ENCODE peak calls at places on chromosome 5, in five cellular contexts. J is uterus, C is pancreas, E is dorsolateral prefrontal cortex, L is suprapubic skin. M is an unnamed sample.

GRCh38 chr5:42360061-42360460 is 63.2 kb upstream of the GHR start:
- DNase-seq in J (no peak), C (no peak), E (no peak), L (no peak), M (no peak)

GRCh38 chr5:37187465-37187977 is 61.7 kb downstream of the CPLANE1 start:
- DNase-seq in J (no peak), C (no peak), E (no peak), L (no peak), M (no peak)

GRCh38 chr5:137186759-137187461 is 312.2 kb downstream of the SPOCK1 start:
- DNase-seq in J (peak; percentile 43), C (no peak), E (no peak), L (no peak), M (no peak)

GRCh38 chr5:9932770-9933169 is 302.6 kb upstream of the TAS2R1 start:
- DNase-seq in J (no peak), C (no peak), E (no peak), L (no peak), M (no peak)

GRCh38 chr5:75457691-75458090 is 53.7 kb downstream of the CERT1 start:
- DNase-seq in J (no peak), C (no peak), E (no peak), L (no peak), M (no peak)

GRCh38 chr5:123094919-123095693 is 6.1 kb downstream of the PRDM6 start:
- DNase-seq in J (no peak), C (no peak), E (no peak), L (no peak), M (no peak)

GRCh38 chr5:125083932-125084331 is 337.5 kb upstream of the ZNF608 start:
- DNase-seq in J (no peak), C (no peak), E (no peak), L (no peak), M (no peak)

GRCh38 chr5:37831821-37832524 is 7.9 kb downstream of the GDNF start:
- DNase-seq in J (no peak), C (no peak), E (no peak), L (no peak), M (no peak)

GRCh38 chr5:83184534-83184933 is 107.2 kb downstream of the XRCC4 start:
- DNase-seq in J (no peak), C (no peak), E (no peak), L (no peak), M (no peak)

GRCh38 chr5:39015743-39016586 is 58.2 kb downstream of the RICTOR start:
- DNase-seq in J (no peak), C (no peak), E (no peak), L (no peak), M (no peak)

GRCh38 chr5:82334856-82335255 is 56.7 kb upstream of the RPS23 start:
- DNase-seq in J (no peak), C (no peak), E (no peak), L (no peak), M (no peak)

GRCh38 chr5:15610216-15610615 is 110.2 kb downstream of the FBXL7 start:
- DNase-seq in J (no peak), C (no peak), E (no peak), L (no peak), M (no peak)

GRCh38 chr5:9507974-9508373 is 37.9 kb downstream of the SEMA5A start:
- DNase-seq in J (no peak), C (no peak), E (no peak), L (no peak), M (no peak)

GRCh38 chr5:151155149-151155776 is 2.3 kb downstream of the ANXA6 start:
- DNase-seq in J (no peak), C (no peak), E (no peak), L (no peak), M (peak; percentile 46)

GRCh38 chr5:6830643-6831239 is 117.5 kb downstream of the TENT4A start:
- DNase-seq in J (no peak), C (no peak), E (no peak), L (no peak), M (no peak)

GRCh38 chr5:154768207-154768606 is 13.0 kb downstream of the LARP1 start:
- DNase-seq in J (no peak), C (no peak), E (no peak), L (no peak), M (no peak)

GRCh38 chr5:118778951-118779350 is 209.4 kb downstream of the DTWD2 start:
- DNase-seq in J (no peak), C (no peak), E (no peak), L (no peak), M (no peak)

GRCh38 chr5:40165789-40166728 is 513.7 kb upstream of the PTGER4 start:
- DNase-seq in J (no peak), C (no peak), E (no peak), L (no peak), M (no peak)

GRCh38 chr5:13859285-13859684 is 85.2 kb downstream of the DNAH5 start:
- DNase-seq in J (no peak), C (no peak), E (no peak), L (no peak), M (no peak)

GRCh38 chr5:179307931-179308471 is 37.3 kb downstream of the ADAMTS2 start:
- DNase-seq in J (peak; percentile 10), C (no peak), E (peak; percentile 12), L (peak; percentile 69), M (no peak)

GRCh38 chr5:96292582-96293247 is 140.3 kb downstream of the PCSK1 start:
- DNase-seq in J (no peak), C (no peak), E (no peak), L (no peak), M (no peak)

GRCh38 chr5:179836225-179837019 is 15.7 kb downstream of the SQSTM1 start:
- DNase-seq in J (no peak), C (no peak), E (no peak), L (no peak), M (no peak)

GRCh38 chr5:62138607-62139006 is 167.4 kb upstream of the KIF2A start:
- DNase-seq in J (no peak), C (no peak), E (no peak), L (no peak), M (no peak)

GRCh38 chr5:38719916-38720315 is 125.9 kb upstream of the OSMR start:
- DNase-seq in J (no peak), C (no peak), E (no peak), L (no peak), M (no peak)

GRCh38 chr5:150616506-150616905 is 24.0 kb upstream of the SYNPO start:
- DNase-seq in J (no peak), C (no peak), E (no peak), L (no peak), M (no peak)

GRCh38 chr5:28648108-28648507 is 1609.7 kb upstream of the CDH9 start:
- DNase-seq in J (no peak), C (no peak), E (no peak), L (no peak), M (no peak)
- TF ChIP-seq CTCF in J (no peak), C (no peak), E (no peak), L (no peak), M (no peak)

GRCh38 chr5:88671808-88672499 is 211.0 kb downstream of the MEF2C start:
- DNase-seq in J (no peak), C (no peak), E (no peak), L (no peak), M (no peak)
- H3K4me3 ChIP-seq in J (no peak overlapping the region), C (no peak overlapping the region), E (peak overlapping the region; percentile 81), L (no peak overlapping the region), M (peak overlapping the region; percentile 42)

GRCh38 chr5:16619136-16619535 is 2.3 kb upstream of the RETREG1 start:
- DNase-seq in J (no peak), C (no peak), E (no peak), L (no peak), M (no peak)

GRCh38 chr5:16628376-16628775 is 11.6 kb upstream of the RETREG1 start:
- DNase-seq in J (no peak), C (no peak), E (no peak), L (no peak), M (no peak)

GRCh38 chr5:16626696-16627264 is 10.0 kb upstream of the RETREG1 start:
- DNase-seq in J (no peak), C (no peak), E (no peak), L (no peak), M (no peak)

DNA sequence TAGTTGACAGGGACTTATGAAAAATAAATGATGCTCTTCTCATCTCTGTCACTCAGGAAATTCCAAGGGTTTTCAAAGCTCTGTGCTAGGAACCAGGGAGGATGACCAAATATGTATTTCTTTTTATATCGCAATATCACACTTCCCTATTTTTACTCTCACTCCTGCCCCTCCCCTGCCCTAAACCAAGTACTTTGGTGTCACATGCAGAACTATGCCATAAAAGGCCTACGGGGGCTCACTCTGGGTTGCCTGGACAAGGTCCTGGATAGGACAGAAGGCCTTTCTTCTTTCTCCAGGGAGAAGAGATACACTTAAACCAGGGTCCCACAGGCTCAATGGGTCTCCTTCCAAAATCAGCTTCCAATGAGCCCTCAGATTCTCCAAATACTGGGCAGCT is 8.3 kb upstream of the RETREG1 start:
- DNase-seq in J (no peak), C (no peak), E (no peak), L (no peak), M (no peak)
- H3K27me3 ChIP-seq in J (no peaks in the 10 kb centered on the region), C (no peaks in the 10 kb centered on the region), E (no peaks in the 10 kb centered on the region), L (no peaks in the 10 kb centered on the region), M (no peaks in the 10 kb centered on the region)

DNA sequence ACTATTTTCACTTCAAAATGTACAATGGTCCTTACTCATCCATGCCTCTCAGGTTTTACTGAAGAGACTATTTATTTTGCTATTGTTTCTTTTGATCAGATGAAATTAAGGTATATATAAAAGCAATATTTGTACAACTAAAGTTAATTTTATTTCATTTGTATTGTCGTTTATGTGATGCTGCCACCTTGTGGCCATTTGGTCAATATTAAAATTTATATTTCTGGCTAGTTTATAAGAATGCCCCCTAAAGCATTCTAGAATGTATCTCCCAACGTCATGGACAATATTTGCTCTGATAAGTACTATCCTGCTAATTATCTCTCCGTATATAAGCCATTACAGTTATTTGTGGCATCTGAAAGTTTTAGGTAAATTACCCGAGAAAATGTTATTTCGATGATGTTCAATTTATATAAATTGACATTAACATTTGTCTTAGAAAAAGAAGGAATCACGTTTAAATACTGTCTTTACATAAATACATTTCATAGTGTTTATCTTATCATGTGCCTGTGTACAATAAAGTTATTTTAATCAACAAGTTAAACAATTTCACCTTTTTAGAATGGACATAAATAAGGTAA is 680.0 kb downstream of the TAF11L14 start:
- DNase-seq in J (no peak), C (no peak), E (no peak), L (no peak), M (no peak)
- TF ChIP-seq CTCF in J (peak; percentile 39), C (peak; percentile 17), E (peak; percentile 68), L (peak; percentile 20), M (no peak)

GRCh38 chr5:18744990-18745590 is 1110.8 kb downstream of the TAF11L14 start:
- DNase-seq in J (no peak), C (no peak), E (no peak), L (no peak), M (no peak)
- H3K4me3 ChIP-seq in J (peak overlapping the region; percentile 38), C (peak overlapping the region; percentile 39), E (peak overlapping the region; percentile 51), L (peak overlapping the region; percentile 42), M (peak overlapping the region; percentile 82)

M was measured in GM06990.